ENCODE peak calls at places on chromosome 19, in seven cellular contexts. Q, E, X, T, Y, B and J are unnamed samples.

GRCh38 chr19:38389101-38389925 is 816 bp downstream of the SPRED3 start:
- DNase-seq in X (no peak), E (peak; percentile 54), Y (no peak), B (no peak), Q (no peak), T (no peak), J (peak; percentile 80)

GRCh38 chr19:3098515-3099346 is 4.6 kb downstream of the GNA11 start:
- DNase-seq in T (no peak), Y (no peak), B (no peak), E (peak; percentile 44), Q (no peak), X (no peak), J (no peak)

GRCh38 chr19:35462476-35462953 is 14.5 kb downstream of the FFAR2 start:
- DNase-seq in Y (peak; percentile 53), Q (no peak), E (no peak), X (peak; percentile 96), T (no peak), B (no peak), J (no peak)

GRCh38 chr19:13165091-13165997 is 15.1 kb downstream of the IER2 start:
- DNase-seq in X (no peak), T (peak; percentile 28), Q (no peak), Y (no peak), E (no peak), B (no peak), J (no peak)

GRCh38 chr19:3131168-3131567 is 4.7 kb upstream of the GNA15 start:
- DNase-seq in X (no peak), Y (no peak), B (no peak), Q (no peak), E (no peak), T (no peak), J (no peak)

GRCh38 chr19:55484571-55485438 is at the start of gene NAT14:
- DNase-seq in E (peak; percentile 97), T (peak; percentile 83), Q (peak; percentile 96), Y (peak; percentile 97), X (no peak), B (peak; percentile 39), J (peak; percentile 97)

GRCh38 chr19:53545271-53546065 is 7.5 kb downstream of the ZNF331 start:
- DNase-seq in Y (no peak), E (no peak), Q (no peak), T (no peak), B (no peak), X (no peak), J (no peak)

GRCh38 chr19:33241530-33242101 is 16.0 kb upstream of the SLC7A10 start:
- DNase-seq in T (peak; percentile 30), X (no peak), E (peak; percentile 72), Q (no peak), Y (no peak), B (no peak), J (peak; percentile 72)

GRCh38 chr19:28603453-28603852 is 609.5 kb downstream of the UQCRFS1 start:
- DNase-seq in E (no peak), Q (no peak), B (no peak), Y (no peak), X (no peak), T (no peak), J (no peak)

GRCh38 chr19:48812094-48812929 is 1.5 kb upstream of the BCAT2 start:
- DNase-seq in X (no peak), B (peak; percentile 37), Q (peak; percentile 97), T (peak; percentile 95), E (peak; percentile 89), Y (peak; percentile 96), J (peak; percentile 97)

GRCh38 chr19:33216198-33216830 is 9.3 kb downstream of the SLC7A10 start:
- DNase-seq in Q (no peak), X (no peak), T (no peak), Y (no peak), B (no peak), E (no peak), J (no peak)

GRCh38 chr19:33309826-33310225 is 7.5 kb upstream of the CEBPA start:
- DNase-seq in T (no peak), X (no peak), E (no peak), Q (no peak), Y (no peak), B (no peak), J (no peak)

GRCh38 chr19:53466726-53467125 is 807 bp upstream of the ZNF813 start:
- DNase-seq in T (no peak), E (no peak), Q (no peak), X (no peak), Y (no peak), B (no peak), J (peak; percentile 15)

GRCh38 chr19:34336781-34337271 is 28.2 kb upstream of the GPI start:
- DNase-seq in T (peak; percentile 42), B (no peak), X (no peak), E (no peak), Q (no peak), Y (no peak), J (peak; percentile 52)

GRCh38 chr19:48835734-48836088 is 580 bp downstream of the HSD17B14 start:
- DNase-seq in E (peak; percentile 97), Q (peak; percentile 85), T (peak; percentile 95), X (peak; percentile 82), B (peak; percentile 82), Y (peak; percentile 87), J (peak; percentile 87)

GRCh38 chr19:50790365-50790825 is at the start of gene ACP4:
- DNase-seq in Y (no peak), X (no peak), Q (no peak), B (no peak), E (no peak), T (no peak), J (peak; percentile 58)

GRCh38 chr19:3440082-3440481 is 40.2 kb downstream of the SMIM24 start:
- DNase-seq in Y (peak; percentile 73), E (peak; percentile 92), X (no peak), Q (peak; percentile 72), B (peak; percentile 50), T (peak; percentile 65), J (peak; percentile 67)

GRCh38 chr19:37981785-37982475 is 74.9 kb downstream of the SIPA1L3 start:
- DNase-seq in Y (no peak), B (no peak), X (no peak), Q (no peak), E (no peak), T (no peak), J (no peak)

GRCh38 chr19:18156268-18156667 is 3.3 kb downstream of the PIK3R2 start:
- DNase-seq in E (no peak), Y (no peak), Q (no peak), B (no peak), X (no peak), T (no peak), J (no peak)

GRCh38 chr19:18157465-18158063 is 4.6 kb downstream of the PIK3R2 start:
- DNase-seq in Y (no peak), X (no peak), E (peak; percentile 62), B (no peak), Q (no peak), T (no peak), J (peak; percentile 87)

GRCh38 chr19:18156841-18157464 is 4.0 kb downstream of the PIK3R2 start:
- DNase-seq in Y (no peak), X (no peak), Q (no peak), T (peak; percentile 98), E (no peak), B (peak; percentile 63), J (peak; percentile 97)

GRCh38 chr19:18153555-18154134 is 682 bp downstream of the PIK3R2 start:
- DNase-seq in B (no peak), E (no peak), T (no peak), Q (no peak), X (no peak), Y (no peak), J (peak; percentile 59)

GRCh38 chr19:18155095-18156087 is 2.4 kb downstream of the PIK3R2 start:
- DNase-seq in Q (no peak), B (no peak), Y (no peak), X (no peak), T (no peak), E (no peak), J (no peak)
- TF ChIP-seq TAF1 in Q (no peak), B (no peak), Y (no peak), X (no peak), T (no peak), E (no peak), J (no peak)

GRCh38 chr19:58318297-58318696 is 8.5 kb upstream of the ZSCAN22 start:
- DNase-seq in Y (no peak), E (no peak), X (no peak), T (no peak), B (no peak), Q (no peak), J (no peak)

GRCh38 chr19:58319241-58319640 is 7.6 kb upstream of the ZSCAN22 start:
- DNase-seq in Y (no peak), B (no peak), E (no peak), T (no peak), X (no peak), Q (no peak), J (no peak)

DNA sequence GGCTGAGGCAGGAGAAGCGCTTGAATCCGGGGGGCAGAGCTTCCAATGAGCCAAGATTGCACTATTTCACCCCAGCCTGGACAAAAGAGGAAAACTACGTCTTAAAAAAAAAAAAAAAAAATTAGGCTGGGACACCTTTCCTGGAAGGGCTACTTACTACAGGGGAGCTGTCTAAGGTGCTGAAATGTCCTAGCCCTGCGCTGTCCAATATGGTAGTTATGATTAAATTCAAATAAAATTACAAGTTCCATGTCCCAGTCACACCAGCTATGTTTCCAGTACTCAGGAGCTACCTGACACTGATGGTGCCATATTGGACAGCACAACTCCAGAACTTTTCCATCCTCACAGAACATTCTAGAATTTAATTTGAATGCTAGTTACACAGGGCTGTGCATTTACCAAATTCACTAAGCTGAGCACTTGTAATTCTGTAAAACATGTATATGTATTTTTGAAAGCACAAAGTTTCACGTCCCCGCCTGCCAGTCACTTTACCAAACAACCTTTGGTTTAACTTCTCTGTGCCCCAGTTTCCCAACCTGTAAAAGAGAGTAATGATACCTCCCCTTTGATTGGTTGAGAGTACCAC is 9.2 kb upstream of the ZSCAN22 start:
- DNase-seq in E (no peak), X (no peak), Y (no peak), B (no peak), T (peak; percentile 61), Q (no peak), J (no peak)
- TF ChIP-seq TAF1 in E (no peak), X (no peak), Y (no peak), B (no peak), T (no peak), Q (no peak), J (no peak)

DNA sequence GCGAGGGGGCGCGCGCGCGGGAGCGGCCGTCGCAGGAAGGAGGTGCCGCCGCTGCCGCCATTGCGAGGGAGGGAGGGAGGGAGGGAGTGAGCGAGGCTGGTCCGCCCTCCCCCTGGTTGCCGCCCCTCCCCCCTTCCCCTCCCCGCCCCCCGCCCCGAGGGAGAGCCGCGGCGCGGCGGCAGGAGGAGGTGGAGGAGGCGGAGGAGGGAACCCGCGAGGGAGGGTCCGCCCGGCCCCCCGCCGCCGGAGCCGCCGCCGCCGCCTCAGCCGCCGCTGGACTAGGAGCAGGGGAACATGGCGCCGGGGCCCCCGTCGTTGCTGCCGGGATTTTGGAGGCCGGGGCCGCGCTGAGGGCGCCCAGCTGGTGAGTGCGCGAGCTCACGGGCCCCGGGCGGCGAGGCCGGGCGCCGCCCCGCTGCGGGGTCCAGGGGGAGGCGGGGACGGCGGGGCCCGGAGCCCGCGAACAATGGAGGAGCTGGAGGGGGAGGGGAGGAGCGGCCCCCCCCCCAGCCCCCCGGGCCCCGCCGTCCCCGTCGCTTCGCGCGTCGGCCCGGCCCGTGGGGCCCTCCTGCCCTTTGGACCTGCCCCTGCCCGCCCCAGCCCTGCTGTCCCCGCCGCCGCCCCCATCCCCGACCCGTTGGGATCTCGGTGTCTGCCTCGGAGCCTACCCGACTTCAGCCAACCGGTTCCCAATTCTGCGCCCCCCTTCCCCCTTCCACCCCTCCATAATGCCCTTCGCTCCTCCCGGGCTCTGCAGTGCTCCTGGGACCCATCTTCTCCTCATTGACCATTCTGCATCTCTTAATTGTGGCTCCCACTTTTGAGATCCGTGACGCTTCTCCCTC is at the start of gene ARHGAP35:
- DNase-seq in Q (peak; percentile 85), B (no peak), E (peak; percentile 77), T (peak; percentile 94), Y (peak; percentile 84), X (no peak), J (peak; percentile 92)
- TF ChIP-seq TAF1 in Q (no peak), B (no peak), E (no peak), T (peak; percentile 31), Y (no peak), X (no peak), J (peak; percentile 59)

GRCh38 chr19:29630661-29631060 is 24.6 kb downstream of the POP4 start:
- DNase-seq in T (no peak), X (no peak), Y (no peak), Q (no peak), E (no peak), B (no peak), J (peak; percentile 4)
- TF ChIP-seq TAF1 in T (no peak), X (no peak), Y (no peak), Q (no peak), E (no peak), B (no peak), J (no peak)